ENCODE peak calls at places on chromosomes 12 and 14, in ten cellular contexts. One of them, this sample, is unnamed.

GRCh38 chr14:32134448-32135070 is 57.5 kb downstream of the ARHGAP5 start:
- DNase-seq in SW 1271: no peak
- DNase-seq in adipocyte: peak; percentile 24
- DNase-seq in naive thymus-derived CD4-positive, alpha-beta T cell: no peak
- DNase-seq in A172: peak; percentile 78
- DNase-seq in stimulated activated CD8-positive, alpha-beta memory T cell treated with anti-CD3 and anti-CD28 coated beads, Interleukin-7, amount 100 ng/mL, for 1 hour: no peak
- DNase-seq in NCI-H1092 treated with DMSO at 0.1 percent for 48 hours: no peak
- DNase-seq in pons: no peak
- DNase-seq in mesendoderm: no peak
- DNase-seq in CD4-positive, alpha-beta T cell: no peak
- DNase-seq in this sample: no peak

GRCh38 chr12:125272252-125272980 is 207.2 kb downstream of the AACS start:
- DNase-seq in CD4-positive, alpha-beta T cell: no peak
- DNase-seq in A172: no peak
- DNase-seq in stimulated activated CD8-positive, alpha-beta memory T cell treated with anti-CD3 and anti-CD28 coated beads, Interleukin-7, amount 100 ng/mL, for 1 hour: no peak
- DNase-seq in adipocyte: no peak
- DNase-seq in naive thymus-derived CD4-positive, alpha-beta T cell: no peak
- DNase-seq in mesendoderm: no peak
- DNase-seq in pons: no peak
- DNase-seq in SW 1271: no peak
- DNase-seq in NCI-H1092 treated with DMSO at 0.1 percent for 48 hours: no peak
- DNase-seq in this sample: no peak

GRCh38 chr14:77830692-77831091 is 30.8 kb downstream of the ADCK1 start:
- DNase-seq in SW 1271: no peak
- DNase-seq in CD4-positive, alpha-beta T cell: no peak
- DNase-seq in stimulated activated CD8-positive, alpha-beta memory T cell treated with anti-CD3 and anti-CD28 coated beads, Interleukin-7, amount 100 ng/mL, for 1 hour: no peak
- DNase-seq in A172: no peak
- DNase-seq in naive thymus-derived CD4-positive, alpha-beta T cell: no peak
- DNase-seq in adipocyte: no peak
- DNase-seq in mesendoderm: peak; percentile 5
- DNase-seq in NCI-H1092 treated with DMSO at 0.1 percent for 48 hours: no peak
- DNase-seq in pons: no peak
- DNase-seq in this sample: no peak

GRCh38 chr14:36976571-36977023 is 195.8 kb downstream of the SLC25A21 start:
- DNase-seq in SW 1271: no peak
- DNase-seq in A172: no peak
- DNase-seq in NCI-H1092 treated with DMSO at 0.1 percent for 48 hours: no peak
- DNase-seq in adipocyte: peak; percentile 40
- DNase-seq in pons: no peak
- DNase-seq in naive thymus-derived CD4-positive, alpha-beta T cell: no peak
- DNase-seq in stimulated activated CD8-positive, alpha-beta memory T cell treated with anti-CD3 and anti-CD28 coated beads, Interleukin-7, amount 100 ng/mL, for 1 hour: no peak
- DNase-seq in mesendoderm: peak; percentile 71
- DNase-seq in CD4-positive, alpha-beta T cell: no peak
- DNase-seq in this sample: no peak

GRCh38 chr12:89529738-89530137 is 3.9 kb upstream of the POC1B start:
- DNase-seq in mesendoderm: peak; percentile 46
- DNase-seq in stimulated activated CD8-positive, alpha-beta memory T cell treated with anti-CD3 and anti-CD28 coated beads, Interleukin-7, amount 100 ng/mL, for 1 hour: no peak
- DNase-seq in pons: peak; percentile 80
- DNase-seq in naive thymus-derived CD4-positive, alpha-beta T cell: peak; percentile 47
- DNase-seq in NCI-H1092 treated with DMSO at 0.1 percent for 48 hours: peak; percentile 24
- DNase-seq in CD4-positive, alpha-beta T cell: no peak
- DNase-seq in A172: peak; percentile 46
- DNase-seq in SW 1271: peak; percentile 67
- DNase-seq in adipocyte: peak; percentile 77
- DNase-seq in this sample: peak; percentile 17

GRCh38 chr14:54370323-54371125 is 26.3 kb upstream of the CDKN3 start:
- DNase-seq in SW 1271: no peak
- DNase-seq in naive thymus-derived CD4-positive, alpha-beta T cell: no peak
- DNase-seq in stimulated activated CD8-positive, alpha-beta memory T cell treated with anti-CD3 and anti-CD28 coated beads, Interleukin-7, amount 100 ng/mL, for 1 hour: no peak
- DNase-seq in mesendoderm: peak; percentile 35
- DNase-seq in pons: no peak
- DNase-seq in adipocyte: no peak
- DNase-seq in NCI-H1092 treated with DMSO at 0.1 percent for 48 hours: no peak
- DNase-seq in CD4-positive, alpha-beta T cell: no peak
- DNase-seq in A172: no peak
- DNase-seq in this sample: no peak

GRCh38 chr12:124097681-124098080 is 124.7 kb downstream of the ZNF664 start:
- DNase-seq in A172: no peak
- DNase-seq in pons: no peak
- DNase-seq in CD4-positive, alpha-beta T cell: no peak
- DNase-seq in mesendoderm: no peak
- DNase-seq in stimulated activated CD8-positive, alpha-beta memory T cell treated with anti-CD3 and anti-CD28 coated beads, Interleukin-7, amount 100 ng/mL, for 1 hour: no peak
- DNase-seq in adipocyte: no peak
- DNase-seq in SW 1271: no peak
- DNase-seq in naive thymus-derived CD4-positive, alpha-beta T cell: no peak
- DNase-seq in NCI-H1092 treated with DMSO at 0.1 percent for 48 hours: peak; percentile 3
- DNase-seq in this sample: no peak

GRCh38 chr14:51472881-51473280 is 178.8 kb upstream of the FRMD6 start:
- DNase-seq in mesendoderm: no peak
- DNase-seq in NCI-H1092 treated with DMSO at 0.1 percent for 48 hours: peak; percentile 16
- DNase-seq in CD4-positive, alpha-beta T cell: no peak
- DNase-seq in stimulated activated CD8-positive, alpha-beta memory T cell treated with anti-CD3 and anti-CD28 coated beads, Interleukin-7, amount 100 ng/mL, for 1 hour: no peak
- DNase-seq in adipocyte: peak; percentile 53
- DNase-seq in A172: no peak
- DNase-seq in SW 1271: no peak
- DNase-seq in pons: no peak
- DNase-seq in naive thymus-derived CD4-positive, alpha-beta T cell: no peak
- DNase-seq in this sample: no peak

GRCh38 chr14:78367355-78367754 is 197.2 kb downstream of the NRXN3 start:
- DNase-seq in NCI-H1092 treated with DMSO at 0.1 percent for 48 hours: no peak
- DNase-seq in pons: no peak
- DNase-seq in stimulated activated CD8-positive, alpha-beta memory T cell treated with anti-CD3 and anti-CD28 coated beads, Interleukin-7, amount 100 ng/mL, for 1 hour: no peak
- DNase-seq in naive thymus-derived CD4-positive, alpha-beta T cell: no peak
- DNase-seq in CD4-positive, alpha-beta T cell: no peak
- DNase-seq in adipocyte: no peak
- DNase-seq in mesendoderm: peak; percentile 28
- DNase-seq in SW 1271: no peak
- DNase-seq in A172: no peak
- DNase-seq in this sample: no peak

GRCh38 chr14:53109028-53109687 is 44.0 kb downstream of the DDHD1 start:
- DNase-seq in A172: no peak
- DNase-seq in mesendoderm: no peak
- DNase-seq in CD4-positive, alpha-beta T cell: peak; percentile 18
- DNase-seq in pons: no peak
- DNase-seq in SW 1271: no peak
- DNase-seq in NCI-H1092 treated with DMSO at 0.1 percent for 48 hours: no peak
- DNase-seq in naive thymus-derived CD4-positive, alpha-beta T cell: peak; percentile 37
- DNase-seq in adipocyte: no peak
- DNase-seq in stimulated activated CD8-positive, alpha-beta memory T cell treated with anti-CD3 and anti-CD28 coated beads, Interleukin-7, amount 100 ng/mL, for 1 hour: no peak
- DNase-seq in this sample: no peak

GRCh38 chr12:27331299-27331926 is 1.2 kb upstream of the BMAL2 start:
- DNase-seq in CD4-positive, alpha-beta T cell: no peak
- DNase-seq in adipocyte: peak; percentile 84
- DNase-seq in stimulated activated CD8-positive, alpha-beta memory T cell treated with anti-CD3 and anti-CD28 coated beads, Interleukin-7, amount 100 ng/mL, for 1 hour: no peak
- DNase-seq in NCI-H1092 treated with DMSO at 0.1 percent for 48 hours: no peak
- DNase-seq in mesendoderm: no peak
- DNase-seq in SW 1271: peak; percentile 92
- DNase-seq in pons: no peak
- DNase-seq in naive thymus-derived CD4-positive, alpha-beta T cell: no peak
- DNase-seq in A172: peak; percentile 89
- DNase-seq in this sample: no peak

GRCh38 chr12:124687695-124688301 is 120.4 kb upstream of the NCOR2 start:
- DNase-seq in stimulated activated CD8-positive, alpha-beta memory T cell treated with anti-CD3 and anti-CD28 coated beads, Interleukin-7, amount 100 ng/mL, for 1 hour: no peak
- DNase-seq in adipocyte: no peak
- DNase-seq in NCI-H1092 treated with DMSO at 0.1 percent for 48 hours: peak; percentile 37
- DNase-seq in pons: peak; percentile 54
- DNase-seq in A172: no peak
- DNase-seq in SW 1271: no peak
- DNase-seq in mesendoderm: no peak
- DNase-seq in naive thymus-derived CD4-positive, alpha-beta T cell: peak; percentile 17
- DNase-seq in CD4-positive, alpha-beta T cell: peak; percentile 7
- DNase-seq in this sample: peak; percentile 73

This sample was measured in NCI-H1436.